ENCODE peak calls at places on chromosomes 1 and 21, in six cellular contexts. T is erythroblast, V is tibial nerve, O is transverse colon, N is esophagus squamous epithelium, D is prostate gland. Z is an unnamed sample.

GRCh38 chr1:154686507-154686906 is 78.5 kb upstream of the ADAR start:
- DNase-seq in T (no peak), V (no peak), O (no peak), N (no peak), D (no peak), Z (no peak)

GRCh38 chr1:95793893-95794292 is 559.9 kb downstream of the RWDD3 start:
- DNase-seq in T (no peak), V (no peak), O (no peak), N (no peak), D (no peak), Z (no peak)

GRCh38 chr1:240352769-240353168 is 259.2 kb downstream of the GREM2 start:
- DNase-seq in T (no peak), V (no peak), O (no peak), N (no peak), D (no peak), Z (no peak)

GRCh38 chr1:104856091-104856490 is 1106.4 kb downstream of the AMY1C start:
- DNase-seq in T (no peak), V (no peak), O (no peak), N (no peak), D (no peak), Z (no peak)

GRCh38 chr1:1521331-1521730 is 9.4 kb downstream of the ATAD3A start:
- DNase-seq in T (no peak), V (no peak), O (no peak), N (no peak), D (no peak), Z (no peak)

GRCh38 chr1:68197891-68198290 is 34.4 kb downstream of the WLS start:
- DNase-seq in T (no peak), V (no peak), O (no peak), N (no peak), D (peak), Z (no peak)

GRCh38 chr1:223270155-223270554 is 93.8 kb downstream of the SUSD4 start:
- DNase-seq in T (no peak), V (no peak), O (no peak), N (no peak), D (no peak), Z (peak)

GRCh38 chr21:18244721-18245486 is at the start of gene CHODL:
- DNase-seq in T (no peak), V (no peak), O (no peak), N (no peak), D (no peak), Z (no peak)

GRCh38 chr1:107404756-107405155 is 263.9 kb downstream of the NTNG1 start:
- DNase-seq in T (no peak), V (no peak), O (no peak), N (no peak), D (no peak), Z (no peak)

GRCh38 chr1:103900005-103900404 is 150.3 kb downstream of the AMY1C start:
- DNase-seq in T (no peak), V (no peak), O (no peak), N (no peak), D (no peak), Z (no peak)

GRCh38 chr1:37441490-37441889 is 32.9 kb upstream of the ZC3H12A start:
- DNase-seq in T (no peak), V (no peak), O (no peak), N (no peak), D (no peak), Z (no peak)

GRCh38 chr1:218499021-218499691 is 154.0 kb downstream of the TGFB2 start:
- DNase-seq in T (no peak), V (no peak), O (no peak), N (no peak), D (no peak), Z (no peak)

GRCh38 chr1:215507119-215507518 is 60.0 kb upstream of the KCTD3 start:
- DNase-seq in T (no peak), V (no peak), O (no peak), N (no peak), D (no peak), Z (no peak)

GRCh38 chr1:230141797-230142607 is 75.0 kb downstream of the GALNT2 start:
- DNase-seq in T (no peak), V (no peak), O (no peak), N (no peak), D (no peak), Z (no peak)

GRCh38 chr1:71228727-71229371 is 148.0 kb upstream of the ZRANB2 start:
- DNase-seq in T (no peak), V (no peak), O (no peak), N (no peak), D (no peak), Z (no peak)

GRCh38 chr1:227824204-227824603 is 8.7 kb downstream of the PRSS38 start:
- DNase-seq in T (no peak), V (no peak), O (no peak), N (no peak), D (no peak), Z (no peak)

GRCh38 chr1:96309783-96310182 is 411.8 kb upstream of the PTBP2 start:
- DNase-seq in T (no peak), V (peak), O (no peak), N (no peak), D (no peak), Z (no peak)

GRCh38 chr1:1331068-1331965 is at the start of gene TAS1R3:
- DNase-seq in T (no peak), V (no peak), O (peak), N (no peak), D (no peak), Z (peak)

GRCh38 chr1:76949503-76949902 is 82.2 kb downstream of the ST6GALNAC5 start:
- DNase-seq in T (no peak), V (no peak), O (no peak), N (no peak), D (no peak), Z (no peak)

GRCh38 chr1:43565600-43566360 is 35.1 kb downstream of the PTPRF start:
- DNase-seq in T (peak), V (no peak), O (peak), N (no peak), D (no peak), Z (peak)

GRCh38 chr1:80054129-80054528 is 1047.6 kb upstream of the ADGRL4 start:
- DNase-seq in T (peak), V (no peak), O (no peak), N (no peak), D (no peak), Z (no peak)

GRCh38 chr1:14607295-14607694 is 8.8 kb downstream of the KAZN start:
- DNase-seq in T (no peak), V (no peak), O (no peak), N (no peak), D (no peak), Z (no peak)

GRCh38 chr1:43441894-43442632 is 11.7 kb downstream of the HYI start:
- DNase-seq in T (no peak), V (no peak), O (peak), N (no peak), D (no peak), Z (peak)

GRCh38 chr1:17075470-17076255 is 21.8 kb upstream of the SDHB start:
- DNase-seq in T (peak), V (no peak), O (no peak), N (no peak), D (no peak), Z (no peak)

GRCh38 chr1:52423771-52424170 is 19.4 kb downstream of the PRPF38A start:
- DNase-seq in T (peak), V (no peak), O (no peak), N (no peak), D (no peak), Z (no peak)

GRCh38 chr1:2297246-2298011 is 69.3 kb downstream of the SKI start:
- DNase-seq in T (no peak), V (no peak), O (no peak), N (no peak), D (no peak), Z (no peak)

GRCh38 chr1:40894455-40894854 is 32.3 kb upstream of the CITED4 start:
- DNase-seq in T (no peak), V (no peak), O (no peak), N (no peak), D (no peak), Z (no peak)

GRCh38 chr1:91282695-91283420 is 121.8 kb downstream of the HFM1 start:
- DNase-seq in T (peak), V (peak), O (peak), N (no peak), D (peak), Z (peak)

GRCh38 chr1:78255849-78256248 is 210.1 kb downstream of the GIPC2 start:
- DNase-seq in T (no peak), V (no peak), O (no peak), N (no peak), D (no peak), Z (no peak)

GRCh38 chr1:180821970-180822369 is 90.7 kb upstream of the KIAA1614 start:
- DNase-seq in T (no peak), V (no peak), O (no peak), N (no peak), D (no peak), Z (no peak)

GRCh38 chr1:6347641-6348487 is 45.7 kb downstream of the ACOT7 start:
- DNase-seq in T (peak), V (no peak), O (peak), N (no peak), D (peak), Z (peak)

GRCh38 chr1:55217226-55217996 is 2.2 kb upstream of the USP24 start:
- DNase-seq in T (peak), V (no peak), O (no peak), N (no peak), D (peak), Z (no peak)

GRCh38 chr1:178263341-178263740 is 169.4 kb downstream of the RASAL2 start:
- DNase-seq in T (no peak), V (no peak), O (no peak), N (no peak), D (no peak), Z (no peak)

GRCh38 chr1:76269175-76269574 is 194.6 kb downstream of the ST6GALNAC3 start:
- DNase-seq in T (peak), V (no peak), O (no peak), N (no peak), D (no peak), Z (no peak)

GRCh38 chr1:171999756-172000155 is 158.5 kb downstream of the DNM3 start:
- DNase-seq in T (no peak), V (no peak), O (no peak), N (no peak), D (no peak), Z (no peak)

GRCh38 chr1:204685236-204686006 is at the start of gene LRRN2:
- DNase-seq in T (peak), V (no peak), O (peak), N (no peak), D (no peak), Z (no peak)

DNA sequence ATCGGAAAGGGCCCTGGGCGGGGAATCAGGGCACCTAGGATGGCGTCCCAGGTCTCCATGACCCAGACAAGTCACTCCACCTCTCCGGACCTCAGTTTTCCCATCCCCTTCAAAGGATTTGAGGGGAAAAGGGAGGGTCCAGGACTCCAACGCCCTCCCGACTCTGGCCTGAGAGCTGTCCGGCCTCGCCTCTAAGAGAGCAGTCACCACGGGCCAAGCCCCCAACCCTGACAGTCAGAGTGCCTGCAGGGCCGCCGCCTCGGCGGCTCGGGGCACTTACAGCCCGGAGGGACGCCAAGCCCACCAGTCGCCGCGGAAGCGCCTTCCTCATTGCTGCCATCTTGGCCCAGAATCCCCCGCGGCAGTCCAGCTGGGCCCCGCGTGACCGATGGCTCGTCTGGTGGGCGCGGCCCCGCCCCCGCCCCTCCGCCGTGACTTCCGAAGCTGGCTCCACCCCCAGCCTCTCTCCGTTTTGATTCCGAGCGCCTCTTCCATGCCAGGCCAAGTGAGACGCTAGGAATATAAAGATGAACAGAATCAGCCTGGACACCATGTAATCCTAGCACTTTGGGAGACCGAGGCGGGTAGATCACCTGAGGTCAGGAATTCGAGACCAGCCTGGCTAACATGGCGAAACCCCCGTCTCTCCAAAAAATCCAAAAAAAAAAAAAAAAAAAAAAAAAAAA is at the start of gene HMGCL:
- DNase-seq in T (peak), V (peak), O (peak), N (peak), D (peak), Z (peak)
- TF ChIP-seq POLR2A in T (peak), V (peak), O (peak), N (peak), D (peak), Z (peak)

DNA sequence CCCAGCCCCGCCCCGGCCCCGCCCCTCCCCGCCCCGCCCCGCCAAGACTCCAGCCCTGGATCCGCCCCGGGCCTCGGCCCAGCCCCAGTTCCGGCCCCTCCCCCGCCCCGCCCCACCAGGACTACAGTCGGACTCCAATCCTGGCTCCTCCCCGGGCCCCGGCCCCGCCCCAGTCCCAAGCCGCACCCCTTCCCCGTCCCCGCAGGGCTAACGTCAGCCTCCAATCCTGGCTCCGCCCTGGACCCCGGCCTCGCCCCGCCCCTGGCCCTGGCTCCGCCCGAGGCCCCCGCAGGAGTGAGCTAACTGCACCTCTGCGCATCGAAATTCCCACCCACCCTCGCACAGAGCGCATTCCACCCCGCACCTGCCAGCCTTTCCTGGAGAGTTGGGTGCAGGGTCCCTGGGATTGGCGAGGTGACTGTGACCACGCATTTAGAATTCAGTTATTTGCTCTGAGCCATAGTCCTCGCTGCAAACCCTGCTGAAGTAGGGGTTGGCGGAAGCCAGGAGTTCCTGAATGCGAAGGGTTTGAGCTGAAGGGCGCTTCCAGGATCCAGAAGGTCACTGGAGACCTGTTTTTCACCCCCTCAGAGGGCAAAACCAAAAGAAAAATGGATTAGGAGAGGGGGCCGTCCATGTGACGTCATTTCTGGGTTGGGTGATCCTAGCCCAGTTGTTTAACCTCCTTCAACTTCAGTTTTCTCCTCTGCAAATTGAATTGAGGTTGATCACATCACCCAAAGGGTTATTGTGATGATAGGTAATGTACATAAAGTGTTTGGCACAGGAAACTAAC is 631 bp upstream of the IGSF8 start:
- DNase-seq in T (peak), V (peak), O (peak), N (peak), D (peak), Z (peak)
- TF ChIP-seq POLR2A in T (no peak), V (no peak), O (peak), N (no peak), D (peak), Z (no peak)

DNA sequence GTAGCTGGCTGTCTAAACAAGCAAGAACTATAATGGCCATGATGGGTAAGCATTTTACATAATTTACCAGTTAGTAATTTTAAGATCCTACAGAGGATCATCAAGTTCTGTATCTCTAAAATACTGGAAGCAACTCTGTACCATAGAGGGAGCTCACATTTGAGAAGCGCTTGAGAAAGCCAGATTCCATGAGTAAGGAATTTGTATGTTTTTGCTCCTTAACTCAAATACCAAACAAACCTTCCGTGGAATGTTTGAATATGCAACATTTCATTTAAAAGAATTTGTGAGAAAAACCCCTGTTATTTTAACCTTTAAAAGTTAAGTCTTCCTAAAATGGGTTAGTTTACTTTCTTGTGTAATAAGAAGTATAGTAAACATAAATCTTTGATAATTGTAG is 2.0 kb downstream of the TSHB start:
- DNase-seq in T (no peak), V (no peak), O (no peak), N (no peak), D (no peak), Z (no peak)
- TF ChIP-seq POLR2A in T (no peak), V (no peak), O (no peak), N (no peak), D (no peak), Z (no peak)

GRCh38 chr1:26831059-26831458 is 4.6 kb downstream of the ZDHHC18 start:
- DNase-seq in T (no peak), V (no peak), O (no peak), N (no peak), D (no peak), Z (no peak)

GRCh38 chr1:26832249-26832960 is 5.9 kb downstream of the ZDHHC18 start:
- DNase-seq in T (no peak), V (no peak), O (no peak), N (no peak), D (no peak), Z (no peak)

GRCh38 chr1:26831546-26832248 is 5.2 kb downstream of the ZDHHC18 start:
- DNase-seq in T (no peak), V (no peak), O (no peak), N (no peak), D (no peak), Z (no peak)

GRCh38 chr1:26829214-26829911 is 2.9 kb downstream of the ZDHHC18 start:
- DNase-seq in T (no peak), V (no peak), O (no peak), N (no peak), D (no peak), Z (no peak)

DNA sequence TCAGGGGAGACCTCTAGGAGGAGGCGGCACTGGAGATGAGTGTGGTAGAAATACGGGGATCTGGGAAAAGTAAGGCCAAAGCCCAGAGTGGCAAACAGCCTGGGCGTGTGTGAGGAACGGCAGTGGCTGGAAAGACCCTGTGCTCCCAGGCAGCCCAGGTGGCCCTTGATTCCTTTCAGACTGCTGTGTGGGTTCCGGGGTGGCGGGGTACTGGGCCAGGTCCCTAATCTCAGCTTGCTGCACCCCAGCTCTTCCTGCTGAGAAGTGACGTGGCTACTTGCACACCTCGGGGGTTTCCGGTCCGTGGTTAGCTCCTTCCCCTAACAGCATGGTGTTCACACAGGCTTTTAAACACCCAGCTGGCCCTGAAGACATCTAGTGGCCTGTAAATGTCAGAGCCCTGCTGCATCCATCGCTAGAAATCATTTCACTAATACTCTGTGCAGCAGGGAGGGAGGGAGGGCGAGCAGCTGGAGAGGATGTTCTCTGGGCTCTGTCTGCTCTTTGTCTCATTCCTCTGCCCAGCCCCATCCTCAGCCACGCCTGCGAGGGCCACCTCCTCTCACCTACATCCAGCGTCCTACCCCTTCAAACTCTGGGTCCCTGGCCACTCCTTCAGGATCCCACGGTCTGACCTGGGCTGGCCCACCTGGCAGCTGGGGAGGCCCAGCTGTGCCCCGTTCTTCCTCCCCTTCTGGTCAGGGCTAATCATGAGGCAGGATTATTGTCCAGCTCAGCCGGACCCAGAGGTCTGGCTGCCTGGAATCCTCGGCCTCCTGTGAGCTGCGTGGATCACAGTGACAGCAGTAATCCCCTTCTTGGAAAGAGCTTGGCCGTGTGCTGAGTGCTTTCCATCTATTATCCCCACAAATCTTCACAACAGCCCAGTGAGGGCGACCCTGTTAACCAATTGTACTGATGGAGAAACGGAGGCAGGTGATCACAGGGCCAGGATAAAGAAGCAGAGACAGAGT is 7.2 kb downstream of the ZDHHC18 start:
- DNase-seq in T (no peak), V (no peak), O (peak), N (peak), D (no peak), Z (peak)
- TF ChIP-seq POLR2A in T (no peak), V (no peak), O (peak), N (no peak), D (no peak), Z (no peak)

GRCh38 chr1:31154632-31155215 is 85.0 kb downstream of the NKAIN1 start:
- DNase-seq in T (peak), V (peak), O (peak), N (peak), D (peak), Z (peak)
- TF ChIP-seq POLR2A in T (no peak), V (no peak), O (peak), N (no peak), D (peak), Z (no peak)